ENCODE peak calls at places on chromosomes 16 and 17, in six cellular contexts. E, W, L, Q, M and Y are unnamed samples.
A peak's percentile ranks its signal among the peaks of the same experiment; 100 is the strongest.

GRCh38 chr17:20086416-20087074 is 77.4 kb downstream of the SPECC1 start:
- DNase-seq in W (no peak), E (no peak), M (no peak), Q (no peak), L (no peak), Y (no peak)

GRCh38 chr17:10357768-10358167 is 15.0 kb downstream of the MYH13 start:
- DNase-seq in E (no peak), W (no peak), L (peak; percentile 52), M (no peak), Q (no peak), Y (no peak)

GRCh38 chr17:41739661-41740352 is 5.4 kb upstream of the HAP1 start:
- DNase-seq in W (no peak), Q (no peak), L (peak; percentile 76), M (no peak), E (no peak), Y (no peak)

GRCh38 chr17:6608321-6608720 is 32.2 kb downstream of the KIAA0753 start:
- DNase-seq in E (no peak), W (no peak), M (no peak), L (peak; percentile 75), Q (no peak), Y (no peak)

GRCh38 chr17:62653002-62653830 is 25.7 kb downstream of the MRC2 start:
- DNase-seq in M (peak; percentile 81), W (peak; percentile 67), L (no peak), Q (no peak), E (peak; percentile 67), Y (no peak)

GRCh38 chr16:57955572-57955971 is 15.4 kb downstream of the CNGB1 start:
- DNase-seq in W (no peak), Q (no peak), M (no peak), L (no peak), E (no peak), Y (no peak)

GRCh38 chr17:27264068-27264812 is 29.7 kb upstream of the WSB1 start:
- DNase-seq in M (no peak), Q (no peak), W (no peak), E (no peak), L (no peak), Y (no peak)

GRCh38 chr16:68514511-68514910 is 24.6 kb upstream of the ZFP90 start:
- DNase-seq in Q (no peak), M (no peak), W (no peak), L (no peak), E (no peak), Y (no peak)

GRCh38 chr17:10579270-10579669 is 29.8 kb upstream of the MYH2 start:
- DNase-seq in L (peak; percentile 18), E (no peak), Q (no peak), M (no peak), W (no peak), Y (no peak)

GRCh38 chr16:83722501-83723183 is 85.1 kb upstream of the HSBP1 start:
- DNase-seq in W (peak; percentile 20), L (no peak), Q (no peak), E (no peak), M (no peak), Y (no peak)

GRCh38 chr16:68969338-68969737 is 126.0 kb downstream of the TANGO6 start:
- DNase-seq in E (no peak), W (no peak), L (no peak), M (no peak), Q (no peak), Y (no peak)

GRCh38 chr16:16162591-16162990 is 60.7 kb downstream of the ABCC6 start:
- DNase-seq in W (no peak), Q (no peak), L (no peak), E (no peak), M (no peak), Y (no peak)

GRCh38 chr16:75398333-75398732 is 35.0 kb downstream of the CFDP1 start:
- DNase-seq in Q (no peak), M (no peak), E (no peak), L (no peak), W (no peak), Y (no peak)

GRCh38 chr16:75401697-75402096 is 31.6 kb downstream of the CFDP1 start:
- DNase-seq in Q (no peak), L (no peak), M (no peak), E (no peak), W (no peak), Y (no peak)

GRCh38 chr16:75406943-75407342 is 26.4 kb downstream of the CFDP1 start:
- DNase-seq in W (no peak), Q (no peak), L (no peak), M (no peak), E (no peak), Y (no peak)

GRCh38 chr16:75402821-75403475 is 30.4 kb downstream of the CFDP1 start:
- DNase-seq in M (no peak), L (no peak), E (no peak), W (no peak), Q (no peak), Y (peak; percentile 28)

DNA sequence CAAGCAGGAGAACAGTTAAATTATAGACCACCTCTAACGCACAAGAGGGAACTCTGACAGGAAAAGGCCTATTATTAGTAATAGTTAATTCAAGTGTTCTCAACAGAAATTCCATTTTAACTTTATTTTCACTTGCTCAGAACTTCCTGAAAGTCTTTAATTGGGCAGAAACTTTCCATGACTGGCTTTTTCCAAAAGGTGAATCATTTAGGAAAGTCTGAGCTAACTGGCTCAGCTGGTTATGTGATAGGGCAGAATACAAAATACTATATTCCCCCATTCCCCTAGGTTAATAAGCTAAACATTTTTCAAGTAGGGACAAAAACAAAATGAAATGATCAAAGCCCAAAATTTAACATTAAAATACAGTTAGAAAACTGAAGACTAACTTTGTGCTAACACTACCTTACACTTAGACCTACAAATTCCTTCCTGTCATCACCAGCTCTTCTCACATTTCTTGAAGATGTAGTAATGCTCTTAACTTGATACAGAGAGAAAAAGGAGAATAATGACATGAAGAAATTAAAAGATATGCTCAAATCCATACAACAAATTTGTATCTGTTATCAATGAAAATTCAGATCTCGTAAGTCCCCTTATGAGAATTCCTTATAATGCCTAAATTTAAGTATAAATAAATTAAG is 31.0 kb downstream of the CFDP1 start:
- DNase-seq in Q (no peak), E (no peak), L (no peak), M (no peak), W (no peak), Y (no peak)
- H3K27ac ChIP-seq in Q (no peak overlapping the region), E (peak overlapping the region; percentile 62), L (no peak overlapping the region), M (peak overlapping the region; percentile 9), W (peak overlapping the region; percentile 48), Y (peak overlapping the region; percentile 63)

GRCh38 chr16:89354325-89354724 is 136.0 kb downstream of the ANKRD11 start:
- DNase-seq in E (no peak), W (no peak), Q (no peak), M (no peak), L (no peak), Y (no peak)

GRCh38 chr16:89352091-89352681 is 134.7 kb downstream of the ZNF778 start:
- DNase-seq in W (no peak), Q (no peak), E (no peak), M (no peak), L (peak; percentile 79), Y (no peak)

GRCh38 chr16:89350701-89351380 is 133.3 kb downstream of the ZNF778 start:
- DNase-seq in W (no peak), Q (no peak), L (no peak), M (no peak), E (no peak), Y (no peak)

GRCh38 chr16:89349947-89350633 is 132.6 kb downstream of the ZNF778 start:
- DNase-seq in E (no peak), Q (no peak), W (no peak), L (no peak), M (no peak), Y (no peak)

DNA sequence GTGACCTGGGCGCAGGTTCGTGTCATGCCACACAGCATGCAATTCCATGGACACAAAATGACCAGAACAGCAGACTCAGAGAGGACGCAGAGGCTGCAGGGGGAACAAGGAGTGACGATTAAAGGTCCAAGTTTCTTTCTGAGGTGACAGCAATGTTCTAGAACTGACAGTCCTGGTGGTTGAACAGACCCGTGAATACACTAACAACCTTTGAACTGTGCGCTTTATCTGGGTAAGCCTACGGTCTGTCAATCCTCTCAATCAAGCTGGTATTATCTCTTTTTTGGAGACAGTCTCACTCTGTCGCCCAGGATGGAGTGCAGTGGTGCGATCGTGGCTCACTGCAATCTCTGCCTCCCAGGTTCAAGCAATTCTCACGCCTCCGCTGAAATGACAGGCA is 134.1 kb downstream of the ZNF778 start:
- DNase-seq in W (no peak), L (no peak), M (no peak), E (no peak), Q (no peak), Y (no peak)
- H3K27ac ChIP-seq in W (no peak overlapping the region), L (peak overlapping the region; percentile 78), M (no peak overlapping the region), E (peak overlapping the region; percentile 16), Q (no peak overlapping the region), Y (no peak overlapping the region)

DNA sequence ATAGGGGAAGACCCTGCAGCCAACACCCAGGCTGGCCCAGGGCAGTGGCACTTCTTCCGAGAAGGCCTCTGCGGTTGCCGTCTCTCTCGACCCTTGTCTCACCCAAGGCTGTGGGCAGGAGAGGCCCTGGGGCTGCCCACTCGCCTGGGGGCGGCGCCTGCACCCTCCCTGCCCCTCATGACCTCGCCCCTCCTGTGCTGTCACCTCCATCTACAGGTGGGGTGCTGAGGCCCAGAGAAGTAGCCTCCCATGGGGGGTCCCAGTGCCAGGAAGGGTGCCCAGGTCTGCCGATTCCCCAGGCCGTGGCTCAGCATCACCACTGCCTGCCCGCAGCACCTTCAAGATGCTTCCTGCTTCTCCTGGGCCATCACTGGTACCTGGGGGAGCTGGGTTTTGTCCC is 992 bp downstream of the NLRC3 start:
- DNase-seq in W (no peak), M (no peak), Q (no peak), L (no peak), E (no peak), Y (no peak)
- H3K27ac ChIP-seq in W (no peak overlapping the region), M (no peak overlapping the region), Q (no peak overlapping the region), L (no peak overlapping the region), E (no peak overlapping the region), Y (no peak overlapping the region)

GRCh38 chr16:2460916-2461315 is 1.0 kb downstream of the TEDC2 start:
- DNase-seq in L (no peak), M (no peak), Q (no peak), W (no peak), E (no peak), Y (no peak)

GRCh38 chr16:2458887-2459646 is 842 bp upstream of the TEDC2 start:
- DNase-seq in L (no peak), E (no peak), M (no peak), W (no peak), Q (no peak), Y (no peak)

GRCh38 chr16:2457946-2458345 is 2.0 kb upstream of the TEDC2 start:
- DNase-seq in L (no peak), M (no peak), E (no peak), Q (no peak), W (no peak), Y (no peak)

GRCh38 chr16:2460391-2460713 is 443 bp downstream of the TEDC2 start:
- DNase-seq in E (no peak), L (no peak), M (no peak), Q (no peak), W (no peak), Y (no peak)

DNA sequence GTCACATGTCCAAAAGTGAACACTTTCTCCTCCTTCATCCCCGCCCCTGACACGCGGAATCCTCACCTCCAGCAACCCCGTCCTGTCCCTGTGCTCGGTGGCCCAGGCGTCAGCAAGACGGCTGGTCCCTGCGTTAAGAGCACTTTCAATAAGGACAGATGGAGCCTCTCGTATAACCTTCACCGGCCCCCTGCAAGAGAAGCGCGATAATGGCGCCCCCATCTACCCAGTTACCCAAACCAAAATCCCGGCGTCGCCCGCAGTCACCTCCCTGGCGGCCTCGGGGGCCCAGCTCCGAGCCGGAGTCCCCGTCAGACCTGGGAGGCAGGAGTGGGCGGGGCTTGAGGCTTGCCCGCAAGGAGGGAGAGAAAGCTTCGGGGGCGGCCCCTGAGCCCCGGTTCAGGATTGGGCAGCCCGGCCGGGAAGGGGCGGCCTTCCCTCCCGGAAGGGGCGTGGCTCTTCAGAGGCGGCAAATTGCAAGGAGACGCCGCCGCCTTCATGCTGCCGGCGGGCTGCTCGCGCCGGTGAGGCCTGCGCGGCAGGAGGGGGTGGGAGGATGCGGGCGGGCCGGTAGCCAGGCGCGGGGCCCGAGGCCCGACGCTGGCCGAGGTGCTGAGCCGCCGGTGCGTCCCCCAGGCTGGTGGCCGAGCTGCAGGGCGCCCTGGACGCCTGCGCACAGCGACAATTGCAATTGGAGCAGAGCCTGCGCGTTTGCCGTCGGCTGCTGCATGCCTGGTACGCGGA is at the start of gene TEDC2:
- DNase-seq in E (peak; percentile 96), W (peak; percentile 97), Q (peak; percentile 76), M (peak; percentile 98), L (peak; percentile 97), Y (peak; percentile 93)
- H3K27ac ChIP-seq in E (peak within 1 kb of the TSS; percentile 55), W (peak within 1 kb of the TSS; percentile 46), Q (peak within 1 kb of the TSS; percentile 58), M (peak within 1 kb of the TSS; percentile 64), L (peak within 1 kb of the TSS; percentile 75), Y (peak within 1 kb of the TSS; percentile 63)